ENCODE peak calls at places on chromosome 3, in four cellular contexts. One of them, this sample, is unnamed.

GRCh38 chr3:88231207-88231606 is 81.4 kb downstream of the C3orf38 start:
- DNase-seq in ovary: no peak
- DNase-seq in PC-3: peak
- DNase-seq in mammary epithelial cell: peak
- DNase-seq in this sample: no peak

GRCh38 chr3:195119461-195120198 is 151.3 kb downstream of the XXYLT1 start:
- DNase-seq in ovary: no peak
- DNase-seq in PC-3: peak
- DNase-seq in mammary epithelial cell: no peak
- DNase-seq in this sample: no peak

GRCh38 chr3:127444761-127445160 is 145.8 kb downstream of the TPRA1 start:
- DNase-seq in ovary: no peak
- DNase-seq in PC-3: no peak
- DNase-seq in mammary epithelial cell: no peak
- DNase-seq in this sample: no peak

GRCh38 chr3:184583345-184584000 is 21.9 kb downstream of the EPHB3 start:
- DNase-seq in ovary: peak
- DNase-seq in PC-3: no peak
- DNase-seq in mammary epithelial cell: no peak
- DNase-seq in this sample: no peak

GRCh38 chr3:67653425-67654098 is 850 bp downstream of the SUCLG2 start:
- DNase-seq in ovary: no peak
- DNase-seq in PC-3: peak
- DNase-seq in mammary epithelial cell: no peak
- DNase-seq in this sample: no peak

GRCh38 chr3:11240496-11240895 is 31.7 kb upstream of the ATG7 start:
- DNase-seq in ovary: no peak
- DNase-seq in PC-3: no peak
- DNase-seq in mammary epithelial cell: no peak
- DNase-seq in this sample: no peak

GRCh38 chr3:23669541-23670255 is 136.1 kb upstream of the UBE2E1 start:
- DNase-seq in ovary: no peak
- DNase-seq in PC-3: peak
- DNase-seq in mammary epithelial cell: peak
- DNase-seq in this sample: no peak

GRCh38 chr3:194300392-194300758 is 50.8 kb downstream of the CPN2 start:
- DNase-seq in ovary: peak
- DNase-seq in PC-3: no peak
- DNase-seq in mammary epithelial cell: no peak
- DNase-seq in this sample: no peak

GRCh38 chr3:156388469-156389150 is 166.3 kb downstream of the SSR3 start:
- DNase-seq in ovary: no peak
- DNase-seq in PC-3: no peak
- DNase-seq in mammary epithelial cell: no peak
- DNase-seq in this sample: no peak

GRCh38 chr3:194250104-194251002 is 100.8 kb downstream of the CPN2 start:
- DNase-seq in ovary: peak
- DNase-seq in PC-3: no peak
- DNase-seq in mammary epithelial cell: no peak
- DNase-seq in this sample: no peak

GRCh38 chr3:18446067-18446793 is 21.1 kb upstream of the SATB1 start:
- DNase-seq in ovary: no peak
- DNase-seq in PC-3: no peak
- DNase-seq in mammary epithelial cell: no peak
- DNase-seq in this sample: no peak

GRCh38 chr3:184523825-184524615 is 37.6 kb upstream of the EPHB3 start:
- DNase-seq in ovary: no peak
- DNase-seq in PC-3: peak
- DNase-seq in mammary epithelial cell: peak
- DNase-seq in this sample: no peak

GRCh38 chr3:151014619-151015018 is 42.1 kb upstream of the CLRN1 start:
- DNase-seq in ovary: no peak
- DNase-seq in PC-3: no peak
- DNase-seq in mammary epithelial cell: no peak
- DNase-seq in this sample: no peak

GRCh38 chr3:52388348-52388821 is 56.5 kb downstream of the SEMA3G start:
- DNase-seq in ovary: no peak
- DNase-seq in PC-3: no peak
- DNase-seq in mammary epithelial cell: no peak
- DNase-seq in this sample: no peak

GRCh38 chr3:51710631-51711351 is 3.9 kb downstream of the GRM2 start:
- DNase-seq in ovary: peak
- DNase-seq in PC-3: peak
- DNase-seq in mammary epithelial cell: no peak
- DNase-seq in this sample: peak

GRCh38 chr3:100335137-100335833 is 728 bp downstream of the NIT2 start:
- DNase-seq in ovary: peak
- DNase-seq in PC-3: peak
- DNase-seq in mammary epithelial cell: peak
- DNase-seq in this sample: peak

GRCh38 chr3:43080726-43081568 is 24.9 kb downstream of the POMGNT2 start:
- DNase-seq in ovary: no peak
- DNase-seq in PC-3: no peak
- DNase-seq in mammary epithelial cell: no peak
- DNase-seq in this sample: no peak

GRCh38 chr3:8840556-8840955 is 71.1 kb upstream of the OXTR start:
- DNase-seq in ovary: no peak
- DNase-seq in PC-3: no peak
- DNase-seq in mammary epithelial cell: peak
- DNase-seq in this sample: no peak

GRCh38 chr3:129231331-129232119 is 17.9 kb upstream of the COPG1 start:
- DNase-seq in ovary: no peak
- DNase-seq in PC-3: peak
- DNase-seq in mammary epithelial cell: peak
- DNase-seq in this sample: no peak

GRCh38 chr3:16841906-16842709 is 42.6 kb upstream of the PLCL2 start:
- DNase-seq in ovary: no peak
- DNase-seq in PC-3: no peak
- DNase-seq in mammary epithelial cell: no peak
- DNase-seq in this sample: no peak

GRCh38 chr3:9793161-9793781 is 389 bp downstream of the ARPC4 start:
- DNase-seq in ovary: no peak
- DNase-seq in PC-3: peak
- DNase-seq in mammary epithelial cell: peak
- DNase-seq in this sample: no peak

GRCh38 chr3:144963810-144964209 is 992.2 kb downstream of the DIPK2A start:
- DNase-seq in ovary: no peak
- DNase-seq in PC-3: no peak
- DNase-seq in mammary epithelial cell: no peak
- DNase-seq in this sample: no peak

GRCh38 chr3:61783993-61784718 is 222.8 kb downstream of the PTPRG start:
- DNase-seq in ovary: no peak
- DNase-seq in PC-3: no peak
- DNase-seq in mammary epithelial cell: peak
- DNase-seq in this sample: no peak

GRCh38 chr3:20572473-20572872 is 386.5 kb upstream of the SGO1 start:
- DNase-seq in ovary: no peak
- DNase-seq in PC-3: no peak
- DNase-seq in mammary epithelial cell: no peak
- DNase-seq in this sample: no peak
- H3K4me3 ChIP-seq in ovary: no peak
- H3K4me3 ChIP-seq in PC-3: no peak
- H3K4me3 ChIP-seq in mammary epithelial cell: no peak
- H3K4me3 ChIP-seq in this sample: no peak

DNA sequence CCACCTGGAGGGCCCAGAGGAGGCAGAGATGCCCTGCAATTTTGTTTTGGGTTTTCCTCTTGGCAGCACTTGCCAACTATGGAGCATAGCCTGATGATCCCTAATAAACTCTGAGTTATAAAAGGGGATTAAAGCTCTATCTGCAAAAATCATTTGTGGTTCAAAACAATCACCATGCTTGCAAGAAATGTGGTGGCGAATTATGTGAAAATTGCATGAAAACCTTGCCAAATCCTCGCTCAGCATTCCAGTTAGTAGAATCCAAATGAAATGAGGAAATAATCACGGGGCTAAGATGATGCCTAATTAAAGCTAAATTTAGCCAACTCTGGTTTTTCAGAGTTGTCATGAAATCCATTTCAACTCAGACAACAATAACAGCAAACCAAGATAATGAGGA is 73.0 kb upstream of the PROK2 start:
- DNase-seq in ovary: no peak
- DNase-seq in PC-3: no peak
- DNase-seq in mammary epithelial cell: no peak
- DNase-seq in this sample: no peak
- H3K27ac ChIP-seq in ovary: no peak
- H3K27ac ChIP-seq in PC-3: no peak
- H3K27ac ChIP-seq in mammary epithelial cell: no peak
- H3K27ac ChIP-seq in this sample: no peak

GRCh38 chr3:143036557-143036956 is 35.2 kb downstream of the U2SURP start:
- DNase-seq in ovary: no peak
- DNase-seq in PC-3: no peak
- DNase-seq in mammary epithelial cell: no peak
- DNase-seq in this sample: no peak

GRCh38 chr3:143041901-143042300 is 40.5 kb downstream of the U2SURP start:
- DNase-seq in ovary: no peak
- DNase-seq in PC-3: no peak
- DNase-seq in mammary epithelial cell: no peak
- DNase-seq in this sample: no peak

GRCh38 chr3:143035466-143036214 is 34.3 kb downstream of the U2SURP start:
- DNase-seq in ovary: no peak
- DNase-seq in PC-3: no peak
- DNase-seq in mammary epithelial cell: no peak
- DNase-seq in this sample: no peak

GRCh38 chr3:143040264-143040879 is 39.0 kb downstream of the U2SURP start:
- DNase-seq in ovary: no peak
- DNase-seq in PC-3: peak
- DNase-seq in mammary epithelial cell: peak
- DNase-seq in this sample: no peak

GRCh38 chr3:143037867-143038266 is 36.5 kb downstream of the U2SURP start:
- DNase-seq in ovary: no peak
- DNase-seq in PC-3: no peak
- DNase-seq in mammary epithelial cell: no peak
- DNase-seq in this sample: no peak
- TF ChIP-seq CTCF in ovary: no peak
- TF ChIP-seq CTCF in PC-3: peak
- TF ChIP-seq CTCF in mammary epithelial cell: peak
- TF ChIP-seq CTCF in this sample: no peak

DNA sequence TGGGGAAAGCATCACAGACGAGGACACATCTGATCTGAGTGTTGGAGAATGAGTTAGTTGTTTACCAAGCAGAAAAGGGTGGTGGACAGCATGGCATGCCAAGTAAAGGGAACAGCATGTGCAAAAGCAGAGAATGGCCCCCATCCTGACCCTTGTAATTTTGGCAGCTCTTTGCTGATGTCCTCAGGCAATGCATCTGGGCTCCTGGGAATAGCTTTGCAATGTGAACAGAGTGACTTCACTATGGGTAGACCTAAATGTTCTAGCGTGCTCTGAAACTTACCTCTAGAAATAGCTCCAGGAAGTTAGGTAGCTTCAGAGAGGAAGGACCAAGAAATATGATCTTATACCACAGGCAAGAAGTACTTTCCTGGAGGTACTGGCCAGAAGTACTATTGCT is 263.4 kb downstream of the LPP start:
- DNase-seq in ovary: no peak
- DNase-seq in PC-3: no peak
- DNase-seq in mammary epithelial cell: no peak
- DNase-seq in this sample: no peak
- H3K4me3 ChIP-seq in ovary: no peak
- H3K4me3 ChIP-seq in PC-3: no peak
- H3K4me3 ChIP-seq in mammary epithelial cell: no peak
- H3K4me3 ChIP-seq in this sample: no peak

DNA sequence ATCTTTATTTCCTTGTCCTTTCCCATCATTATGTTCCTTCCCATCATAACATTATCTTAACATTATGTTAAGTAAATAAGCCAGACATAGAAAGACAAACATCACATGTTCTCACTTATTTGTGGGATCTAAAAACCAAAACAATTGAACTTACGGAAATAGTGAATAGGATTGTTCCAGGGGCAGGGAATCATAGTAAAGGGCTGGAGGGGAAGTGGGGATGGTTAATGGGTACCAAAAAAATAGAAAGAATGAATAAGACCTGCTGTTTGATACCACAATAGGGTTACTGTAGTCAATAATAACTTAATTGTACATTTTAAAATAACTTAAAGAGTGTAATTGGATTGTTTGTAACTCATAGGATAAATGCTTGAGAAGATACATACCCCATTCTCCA is 36.7 kb upstream of the MBNL1 start:
- DNase-seq in ovary: no peak
- DNase-seq in PC-3: no peak
- DNase-seq in mammary epithelial cell: no peak
- DNase-seq in this sample: no peak
- H3K27ac ChIP-seq in ovary: no peak
- H3K27ac ChIP-seq in PC-3: no peak
- H3K27ac ChIP-seq in mammary epithelial cell: no peak
- H3K27ac ChIP-seq in this sample: no peak

DNA sequence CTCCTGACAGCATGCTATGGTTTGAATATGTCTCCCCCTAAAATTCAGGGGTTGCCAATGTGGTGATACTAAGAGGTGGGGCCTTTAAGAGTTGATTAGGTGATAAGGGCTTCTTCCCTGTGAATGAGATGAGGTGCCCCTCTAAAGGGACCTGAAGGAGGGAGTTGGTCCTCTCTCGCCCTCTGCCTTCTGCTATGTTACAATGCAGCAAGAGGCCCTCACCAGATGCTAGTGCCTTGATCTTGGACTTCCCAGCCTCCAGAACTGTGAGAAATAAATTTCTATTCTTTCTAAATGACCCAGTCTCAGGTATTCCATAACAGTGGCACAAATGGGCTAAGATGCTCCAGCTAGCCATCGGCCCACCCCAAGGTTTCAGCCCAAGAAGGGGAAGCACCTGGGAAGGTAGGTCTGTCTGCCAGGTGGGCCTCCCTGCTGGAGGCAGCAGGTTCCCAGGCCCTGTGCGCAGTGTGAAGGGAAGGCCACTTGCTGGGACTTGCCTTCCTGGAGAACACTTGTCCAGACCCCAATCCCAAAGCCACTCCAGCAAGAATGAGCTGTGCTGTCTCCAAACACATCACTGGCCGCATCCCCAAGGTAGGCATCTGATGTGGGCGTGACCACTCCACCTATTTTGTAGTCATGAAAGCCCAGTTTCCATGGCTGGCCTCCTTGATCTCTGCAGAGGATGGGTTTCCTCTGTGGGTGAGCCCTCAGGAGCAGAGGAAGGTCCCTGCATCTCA is 9.0 kb downstream of the TGM4 start:
- DNase-seq in ovary: no peak
- DNase-seq in PC-3: no peak
- DNase-seq in mammary epithelial cell: no peak
- DNase-seq in this sample: no peak
- TF ChIP-seq CTCF in ovary: no peak
- TF ChIP-seq CTCF in PC-3: no peak
- TF ChIP-seq CTCF in mammary epithelial cell: peak
- TF ChIP-seq CTCF in this sample: peak